ENCODE peak calls at places on chromosome 17, in seven cellular contexts. H is GM12865; Q is NCI-H460; Y is GM23338; V is body of pancreas; T is activated CD4-positive, alpha-beta T cell treated with anti-CD3 and anti-CD28 coated beads, Interleukin-2, amount 50 U/mL, for 1 hour; G is PC-3. F is an unnamed sample.

GRCh38 chr17:32516940-32517711 is 30.3 kb downstream of the CDK5R1 start:
- DNase-seq in H (peak; percentile 73), Q (no peak), Y (no peak), V (no peak), T (no peak), G (no peak), F (no peak)

GRCh38 chr17:27630607-27631408 is at the start of gene LGALS9:
- DNase-seq in H (peak; percentile 81), Q (no peak), Y (no peak), V (peak; percentile 37), T (no peak), G (peak; percentile 19), F (no peak)

GRCh38 chr17:72135546-72136325 is 14.9 kb downstream of the SOX9 start:
- DNase-seq in H (no peak), Q (no peak), Y (no peak), V (no peak), T (no peak), G (no peak), F (no peak)

GRCh38 chr17:30821751-30822723 is 2.5 kb downstream of the CRLF3 start:
- DNase-seq in H (no peak), Q (no peak), Y (peak; percentile 23), V (no peak), T (no peak), G (no peak), F (no peak)

GRCh38 chr17:80513892-80514291 is 30.7 kb upstream of the RPTOR start:
- DNase-seq in H (no peak), Q (no peak), Y (no peak), V (no peak), T (no peak), G (no peak), F (peak; percentile 65)

GRCh38 chr17:29778936-29779811 is 150.9 kb downstream of the SSH2 start:
- DNase-seq in H (peak; percentile 80), Q (peak; percentile 58), Y (peak; percentile 70), V (peak; percentile 60), T (peak; percentile 83), G (peak; percentile 56), F (peak; percentile 64)

GRCh38 chr17:80316927-80317705 is 56.5 kb downstream of the RNF213 start:
- DNase-seq in H (no peak), Q (no peak), Y (no peak), V (no peak), T (no peak), G (no peak), F (no peak)

GRCh38 chr17:45790296-45790922 is 6.3 kb downstream of the CRHR1 start:
- DNase-seq in H (no peak), Q (no peak), Y (no peak), V (peak; percentile 48), T (no peak), G (peak; percentile 27), F (no peak)

GRCh38 chr17:64441772-64442549 is 7.0 kb upstream of the MILR1 start:
- DNase-seq in H (peak; percentile 41), Q (no peak), Y (no peak), V (no peak), T (no peak), G (no peak), F (no peak)

GRCh38 chr17:2264023-2264860 is 39.3 kb downstream of the SMG6 start:
- DNase-seq in H (no peak), Q (no peak), Y (no peak), V (no peak), T (no peak), G (no peak), F (no peak)

GRCh38 chr17:56894859-56895455 is 18.9 kb downstream of the TRIM25 start:
- DNase-seq in H (no peak), Q (no peak), Y (no peak), V (no peak), T (no peak), G (no peak), F (no peak)

GRCh38 chr17:45850011-45850410 is 5.3 kb downstream of the SPPL2C start:
- DNase-seq in H (no peak), Q (no peak), Y (no peak), V (no peak), T (no peak), G (no peak), F (no peak)

GRCh38 chr17:63834431-63835166 is 7.1 kb upstream of the FTSJ3 start:
- DNase-seq in H (peak; percentile 87), Q (peak; percentile 84), Y (peak; percentile 90), V (peak; percentile 56), T (peak; percentile 60), G (peak; percentile 92), F (peak; percentile 86)

GRCh38 chr17:41420134-41420533 is 4.3 kb downstream of the KRT37 start:
- DNase-seq in H (no peak), Q (no peak), Y (no peak), V (no peak), T (no peak), G (peak; percentile 64), F (no peak)

GRCh38 chr17:40323731-40324650 is 15.0 kb downstream of the RARA start:
- DNase-seq in H (peak; percentile 82), Q (no peak), Y (no peak), V (peak; percentile 61), T (peak; percentile 70), G (peak; percentile 35), F (peak; percentile 50)

GRCh38 chr17:41518789-41519449 is at the start of gene KRT15:
- DNase-seq in H (no peak), Q (no peak), Y (no peak), V (no peak), T (no peak), G (peak; percentile 81), F (no peak)

GRCh38 chr17:7476474-7476873 is 3.0 kb downstream of the ZBTB4 start:
- DNase-seq in H (no peak), Q (no peak), Y (no peak), V (no peak), T (no peak), G (peak; percentile 77), F (peak; percentile 37)

GRCh38 chr17:2433696-2434095 is 32.8 kb upstream of the MNT start:
- DNase-seq in H (no peak), Q (no peak), Y (peak; percentile 35), V (no peak), T (no peak), G (peak; percentile 36), F (no peak)

GRCh38 chr17:73203788-73204479 is 11.1 kb downstream of the COG1 start:
- DNase-seq in H (no peak), Q (no peak), Y (no peak), V (no peak), T (peak; percentile 27), G (no peak), F (no peak)

GRCh38 chr17:38613981-38614779 is 8.4 kb upstream of the SRCIN1 start:
- DNase-seq in H (no peak), Q (no peak), Y (peak; percentile 58), V (no peak), T (no peak), G (no peak), F (peak; percentile 25)

GRCh38 chr17:58084317-58084981 is 1.2 kb downstream of the DYNLL2 start:
- DNase-seq in H (peak; percentile 80), Q (no peak), Y (peak; percentile 72), V (peak; percentile 68), T (peak; percentile 50), G (peak; percentile 62), F (peak; percentile 62)

GRCh38 chr17:2070241-2071023 is 15.5 kb downstream of the HIC1 start:
- DNase-seq in H (peak; percentile 97), Q (no peak), Y (peak; percentile 83), V (peak; percentile 71), T (no peak), G (no peak), F (peak; percentile 82)

GRCh38 chr17:14688134-14688533 is 387.3 kb downstream of the HS3ST3B1 start:
- DNase-seq in H (no peak), Q (no peak), Y (peak; percentile 34), V (no peak), T (no peak), G (peak; percentile 12), F (peak; percentile 6)

GRCh38 chr17:69342896-69343644 is 16.1 kb upstream of the ABCA5 start:
- DNase-seq in H (no peak), Q (no peak), Y (no peak), V (peak; percentile 63), T (no peak), G (no peak), F (no peak)

GRCh38 chr17:44543213-44543904 is 13.9 kb upstream of the FZD2 start:
- DNase-seq in H (no peak), Q (peak; percentile 37), Y (peak; percentile 99), V (no peak), T (no peak), G (peak; percentile 95), F (peak; percentile 88)

GRCh38 chr17:14308965-14309879 is 8.3 kb downstream of the HS3ST3B1 start:
- DNase-seq in H (peak; percentile 33), Q (peak; percentile 91), Y (peak; percentile 98), V (peak; percentile 88), T (peak; percentile 90), G (peak; percentile 82), F (peak; percentile 99)

GRCh38 chr17:80222376-80223141 is 2.3 kb downstream of the SLC26A11 start:
- DNase-seq in H (no peak), Q (no peak), Y (no peak), V (no peak), T (no peak), G (no peak), F (no peak)

GRCh38 chr17:28983286-28984240 is 22.3 kb downstream of the SEZ6 start:
- DNase-seq in H (no peak), Q (no peak), Y (no peak), V (no peak), T (no peak), G (no peak), F (no peak)

F was measured in H7.